ENCODE peak calls at places on chromosomes 6 and 20, in eight cellular contexts. O is sciatic nerve; D is naive thymus-derived CD8-positive, alpha-beta T cell; X is Kasumi-1; M is Ammon's horn; B is NCI-H524; W is T1000; Q is activated naive CD8-positive, alpha-beta T cell treated with anti-CD3 and anti-CD28 coated beads, Interleukin-2, amount 50 U/mL, for 24 hours. Z is an unnamed sample.

GRCh38 chr20:57698191-57698866 is 11.5 kb downstream of the PMEPA1 start:
- DNase-seq in O (no peak), D (no peak), X (no peak), M (no peak), B (no peak), W (peak; percentile 87), Q (peak; percentile 64), Z (no peak)

GRCh38 chr6:96626749-96627353 is 63.9 kb downstream of the FHL5 start:
- DNase-seq in O (no peak), D (no peak), X (peak; percentile 87), M (peak; percentile 22), B (peak; percentile 41), W (no peak), Q (no peak), Z (peak; percentile 52)

GRCh38 chr6:133193396-133193795 is 47.8 kb upstream of the EYA4 start:
- DNase-seq in O (no peak), D (no peak), X (no peak), M (no peak), B (no peak), W (no peak), Q (no peak), Z (no peak)

GRCh38 chr6:45791600-45792168 is 224.0 kb downstream of the CLIC5 start:
- DNase-seq in O (no peak), D (no peak), X (no peak), M (no peak), B (no peak), W (no peak), Q (no peak), Z (no peak)

GRCh38 chr20:3663031-3663701 is at the start of gene GFRA4:
- DNase-seq in O (no peak), D (no peak), X (no peak), M (no peak), B (no peak), W (no peak), Q (no peak), Z (no peak)

GRCh38 chr6:143449731-143450452 is 603 bp downstream of the ADAT2 start:
- DNase-seq in O (no peak), D (peak; percentile 69), X (peak; percentile 82), M (peak; percentile 35), B (peak; percentile 29), W (no peak), Q (peak; percentile 35), Z (peak; percentile 79)

GRCh38 chr6:100346203-100346602 is 118.5 kb downstream of the SIM1 start:
- DNase-seq in O (no peak), D (no peak), X (no peak), M (no peak), B (no peak), W (no peak), Q (no peak), Z (no peak)

GRCh38 chr6:20565291-20565690 is 31.0 kb downstream of the CDKAL1 start:
- DNase-seq in O (no peak), D (no peak), X (peak; percentile 38), M (no peak), B (no peak), W (no peak), Q (no peak), Z (no peak)

GRCh38 chr6:89984926-89985743 is 90.9 kb downstream of the GJA10 start:
- DNase-seq in O (peak; percentile 69), D (no peak), X (no peak), M (peak; percentile 88), B (peak; percentile 49), W (no peak), Q (no peak), Z (no peak)

GRCh38 chr20:58850693-58851174 is at the start of gene GNAS-AS1:
- DNase-seq in O (peak; percentile 87), D (peak; percentile 93), X (no peak), M (peak; percentile 72), B (no peak), W (no peak), Q (peak; percentile 84), Z (no peak)

GRCh38 chr6:170128346-170128745 is 162.5 kb downstream of the DLL1 start:
- DNase-seq in O (peak; percentile 19), D (no peak), X (no peak), M (no peak), B (no peak), W (no peak), Q (no peak), Z (no peak)

GRCh38 chr6:90502866-90503407 is 83.9 kb downstream of the MAP3K7 start:
- DNase-seq in O (no peak), D (no peak), X (no peak), M (no peak), B (no peak), W (no peak), Q (no peak), Z (no peak)

GRCh38 chr6:166551797-166552495 is 34.5 kb downstream of the RAMACL start:
- DNase-seq in O (no peak), D (no peak), X (no peak), M (no peak), B (no peak), W (no peak), Q (no peak), Z (no peak)

GRCh38 chr6:75755704-75756103 is 6.7 kb downstream of the MYO6 start:
- DNase-seq in O (no peak), D (no peak), X (no peak), M (no peak), B (no peak), W (no peak), Q (no peak), Z (no peak)

GRCh38 chr6:53718597-53719460 is 53.3 kb upstream of the KLHL31 start:
- DNase-seq in O (no peak), D (no peak), X (peak; percentile 72), M (peak; percentile 90), B (peak; percentile 45), W (no peak), Q (peak; percentile 5), Z (peak; percentile 87)

GRCh38 chr20:62758226-62758912 is 37.9 kb upstream of the MRGBP start:
- DNase-seq in O (no peak), D (no peak), X (no peak), M (no peak), B (no peak), W (no peak), Q (no peak), Z (no peak)